ENCODE peak calls at places on chromosomes 11 and 22, in ten cellular contexts. O is right lobe of liver; C is ovary; Z is spleen; A is HAP-1; J is body of pancreas; E is Peyer's patch; F is GM23338; Q is CD8-positive, alpha-beta T cell; U is tibial nerve. T is an unnamed sample.

GRCh38 chr22:27580311-27580897 is 221.2 kb downstream of the MN1 start:
- DNase-seq in O (no peak), U (no peak), F (no peak), Q (no peak), C (no peak), J (no peak), E (no peak), Z (peak; percentile 52), A (no peak), T (no peak)

GRCh38 chr22:30325065-30325720 is 1.5 kb downstream of the TBC1D10A start:
- DNase-seq in A (peak; percentile 78), J (no peak), C (peak; percentile 77), U (no peak), O (no peak), Q (no peak), Z (no peak), E (peak; percentile 82), F (peak; percentile 30), T (no peak)

GRCh38 chr22:24423519-24424000 is 3.8 kb upstream of the ADORA2A start:
- DNase-seq in U (no peak), Q (peak; percentile 39), F (peak; percentile 70), O (peak; percentile 75), E (peak; percentile 73), Z (peak; percentile 95), C (peak; percentile 56), A (peak; percentile 77), J (peak; percentile 60), T (peak; percentile 56)

GRCh38 chr22:19109198-19110063 is 12.8 kb downstream of the DGCR2 start:
- DNase-seq in Q (peak; percentile 76), F (no peak), U (no peak), A (no peak), E (peak; percentile 83), J (peak; percentile 58), O (no peak), Z (no peak), C (peak; percentile 55), T (peak; percentile 86)

GRCh38 chr11:3052109-3052479 is 5.1 kb downstream of the CARS1 start:
- DNase-seq in O (no peak), E (no peak), A (peak; percentile 22), F (no peak), J (no peak), U (no peak), Z (no peak), Q (no peak), C (no peak), T (no peak)

GRCh38 chr11:1931791-1932480 is 12.4 kb downstream of the TNNT3 start:
- DNase-seq in Q (no peak), C (no peak), O (peak; percentile 13), E (no peak), U (no peak), A (no peak), F (no peak), Z (peak; percentile 53), J (no peak), T (no peak)

GRCh38 chr11:413120-414081 is 1.4 kb downstream of the SIGIRR start:
- DNase-seq in C (no peak), Z (peak; percentile 71), F (no peak), E (peak; percentile 48), Q (peak; percentile 18), U (no peak), O (no peak), J (no peak), A (no peak), T (no peak)

GRCh38 chr11:114785820-114786219 is 107.5 kb downstream of the NXPE2 start:
- DNase-seq in C (no peak), F (no peak), Z (no peak), O (no peak), U (no peak), Q (no peak), E (no peak), J (no peak), A (no peak), T (no peak)

GRCh38 chr11:47946682-47947575 is 33.4 kb upstream of the PTPRJ start:
- DNase-seq in F (peak; percentile 40), J (peak; percentile 53), U (peak; percentile 53), E (peak; percentile 85), Z (peak; percentile 75), A (no peak), C (peak; percentile 75), O (peak; percentile 76), Q (no peak), T (no peak)

DNA sequence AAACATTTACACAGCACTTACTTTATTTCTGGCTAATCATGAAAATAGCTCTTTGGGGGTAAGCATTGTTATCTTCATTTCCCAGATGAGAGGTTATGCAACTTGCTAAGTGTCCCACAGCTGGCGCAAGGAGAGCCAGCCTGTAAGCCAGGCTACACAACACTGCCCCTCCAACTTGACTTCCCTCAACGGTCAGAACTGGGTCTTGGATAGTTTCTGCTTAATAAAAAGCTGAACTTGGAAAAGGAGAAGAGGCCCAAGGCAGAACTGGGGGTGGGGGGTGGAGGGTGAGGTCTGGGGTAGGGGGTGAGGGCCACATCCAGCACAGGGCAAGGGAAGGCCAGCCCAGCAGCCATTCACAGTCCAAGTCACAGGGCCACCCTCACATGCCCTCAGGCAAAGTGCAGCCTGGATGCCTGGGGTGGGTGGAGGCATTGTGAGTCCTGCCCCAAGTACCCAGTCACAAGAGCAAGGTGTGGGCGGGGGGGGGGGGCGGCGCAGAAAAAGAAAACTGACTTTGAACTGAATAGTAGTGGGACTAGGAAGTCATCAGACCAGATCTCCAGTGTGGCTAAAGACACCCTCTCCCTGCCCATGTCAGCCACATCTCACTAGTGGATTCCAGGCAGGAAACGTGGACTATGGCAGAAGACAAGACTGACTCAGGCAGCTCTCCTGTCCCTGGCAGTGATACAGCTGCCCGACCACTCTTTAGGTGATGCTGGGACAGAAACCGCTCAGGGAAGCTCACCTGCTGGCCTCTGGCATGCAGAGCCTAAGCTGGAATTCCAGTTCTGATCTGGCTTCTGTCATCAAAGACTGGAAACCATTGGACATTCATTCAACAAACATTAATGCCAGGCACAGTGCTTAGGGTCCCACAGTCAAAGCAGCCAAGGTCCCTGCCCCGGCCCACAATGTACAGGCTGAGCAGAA is 52.4 kb downstream of the PACSIN2 start:
- DNase-seq in A (no peak), O (no peak), Q (no peak), F (no peak), E (peak; percentile 81), U (no peak), C (no peak), Z (no peak), J (no peak), T (no peak)
- H3K4me1 ChIP-seq in A (peaks cover 6% of the 10 kb centered on the region), O (peaks cover 47% of the 10 kb centered on the region), Q (peaks cover 22% of the 10 kb centered on the region), F (peaks cover 58% of the 10 kb centered on the region), E (peaks cover 5% of the 10 kb centered on the region), U (peaks cover 39% of the 10 kb centered on the region), C (peaks cover 13% of the 10 kb centered on the region), Z (peaks cover 73% of the 10 kb centered on the region), J (peaks cover 63% of the 10 kb centered on the region), T (peaks cover 21% of the 10 kb centered on the region)

DNA sequence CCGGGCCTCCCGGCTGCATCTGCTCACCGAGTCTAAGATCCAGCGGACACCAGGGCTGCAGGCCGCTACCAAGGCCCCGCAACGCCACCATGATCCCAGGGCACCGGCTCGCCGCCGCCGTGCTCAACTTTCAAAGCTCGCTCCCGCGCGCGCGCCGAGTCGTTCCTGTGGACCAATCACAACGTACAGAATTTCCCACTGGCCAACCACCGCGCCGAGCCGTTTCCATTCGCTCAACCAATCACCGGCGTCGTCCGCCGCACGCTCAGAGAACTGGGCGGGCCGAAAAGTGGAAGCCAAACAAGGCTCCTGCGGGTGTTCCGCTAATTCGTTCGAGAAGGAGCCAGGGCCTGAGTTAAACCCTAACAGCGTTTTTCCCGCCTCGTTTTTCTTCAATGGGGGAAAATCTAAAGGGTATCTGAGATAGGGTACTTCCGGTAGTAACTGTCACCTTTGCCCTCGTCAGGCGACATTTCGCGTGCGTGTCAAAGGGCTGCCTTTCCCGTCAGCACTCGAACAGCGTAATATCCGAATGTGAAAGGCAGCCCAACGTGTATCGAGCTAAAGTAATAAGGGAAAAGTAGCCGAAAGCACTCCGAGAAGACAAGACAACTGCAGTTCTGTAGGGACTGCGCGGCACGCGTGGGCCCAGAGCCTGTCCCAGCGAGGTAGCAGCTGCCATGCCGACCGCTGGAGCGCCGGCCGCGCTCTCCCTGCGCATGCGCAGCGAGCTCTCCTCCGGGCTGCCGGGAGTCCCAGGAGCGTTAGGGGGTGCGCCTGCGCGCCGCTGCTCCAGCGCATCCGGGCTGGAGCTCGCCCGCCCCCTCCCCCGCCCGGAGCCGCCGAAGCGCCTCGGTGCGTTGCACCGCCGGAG is at the start of the genes NCAPD3 and VPS26B:
- DNase-seq in O (peak; percentile 97), F (peak; percentile 99), A (peak; percentile 98), Z (peak; percentile 98), U (peak; percentile 95), E (peak; percentile 99), C (peak; percentile 96), J (peak; percentile 97), Q (peak; percentile 96), T (peak; percentile 95)
- H3K4me1 ChIP-seq in O (peaks cover 21% of the 10 kb centered on the region), F (peaks cover 17% of the 10 kb centered on the region), A (peaks cover 23% of the 10 kb centered on the region), Z (peaks cover 60% of the 10 kb centered on the region), U (peaks cover 20% of the 10 kb centered on the region), E (peaks cover 10% of the 10 kb centered on the region), C (peaks cover 9% of the 10 kb centered on the region), J (peaks cover 29% of the 10 kb centered on the region), Q (peaks cover 45% of the 10 kb centered on the region), T (peaks cover 53% of the 10 kb centered on the region)

DNA sequence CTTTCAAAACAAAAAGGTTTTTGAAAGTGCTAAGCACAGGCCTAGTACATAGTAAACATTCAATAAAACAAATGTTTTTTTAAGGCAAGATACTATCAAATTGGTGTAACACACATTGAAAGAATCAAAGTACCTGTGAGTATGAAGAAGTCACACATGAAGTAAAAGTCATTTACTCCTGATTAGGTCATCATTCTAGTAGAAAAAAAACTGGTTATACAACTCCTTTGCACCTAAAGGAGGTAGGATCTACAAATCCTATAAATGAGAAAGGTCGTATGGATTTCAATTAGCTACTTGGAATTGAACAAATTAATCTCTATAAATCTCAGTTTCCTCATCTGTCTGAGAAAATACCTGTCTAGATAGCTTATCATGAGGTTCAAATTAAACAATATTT is 80.8 kb downstream of the SIK3 start:
- DNase-seq in Q (no peak), Z (no peak), E (no peak), C (no peak), O (no peak), A (no peak), F (no peak), U (no peak), J (no peak), T (no peak)
- H3K4me1 ChIP-seq in Q (peaks cover 23% of the 10 kb centered on the region), Z (peaks cover 48% of the 10 kb centered on the region), E (peaks cover 10% of the 10 kb centered on the region), C (no peaks in the 10 kb centered on the region), O (peaks cover 23% of the 10 kb centered on the region), A (no peaks in the 10 kb centered on the region), F (no peaks in the 10 kb centered on the region), U (peaks cover 15% of the 10 kb centered on the region), J (peaks cover 31% of the 10 kb centered on the region), T (peaks cover 41% of the 10 kb centered on the region)

GRCh38 chr22:21589415-21589814 is 21.9 kb downstream of the UBE2L3 start:
- DNase-seq in Q (no peak), J (no peak), C (no peak), O (no peak), F (no peak), Z (no peak), A (no peak), E (no peak), U (no peak), T (no peak)

GRCh38 chr22:21590809-21591641 is 23.5 kb downstream of the UBE2L3 start:
- DNase-seq in Q (no peak), A (no peak), Z (no peak), C (no peak), O (no peak), U (no peak), F (no peak), J (no peak), E (no peak), T (no peak)

GRCh38 chr22:21591695-21592094 is 24.2 kb downstream of the UBE2L3 start:
- DNase-seq in F (no peak), Q (no peak), Z (no peak), E (no peak), U (no peak), A (no peak), O (no peak), J (no peak), C (no peak), T (no peak)

GRCh38 chr22:21585389-21585788 is 17.9 kb downstream of the UBE2L3 start:
- DNase-seq in J (no peak), F (no peak), U (no peak), O (no peak), A (no peak), E (no peak), C (no peak), Z (no peak), Q (no peak), T (no peak)

GRCh38 chr22:21587803-21588611 is 20.5 kb downstream of the UBE2L3 start:
- DNase-seq in J (no peak), Q (no peak), A (no peak), O (no peak), U (no peak), E (peak; percentile 59), C (no peak), F (no peak), Z (no peak), T (no peak)
- H3K4me1 ChIP-seq in J (peaks cover 40% of the 10 kb centered on the region), Q (peaks cover 35% of the 10 kb centered on the region), A (no peaks in the 10 kb centered on the region), O (peaks cover under 1% of the 10 kb centered on the region), U (peaks cover 30% of the 10 kb centered on the region), E (peaks cover 7% of the 10 kb centered on the region), C (peaks cover 15% of the 10 kb centered on the region), F (no peaks in the 10 kb centered on the region), Z (peaks cover 90% of the 10 kb centered on the region), T (peaks cover 60% of the 10 kb centered on the region)

T was measured in CD4-positive, alpha-beta memory T cell.